ENCODE peak calls at places on chromosomes 1 and 21, in seven cellular contexts. One of them, this sample, is unnamed.

GRCh38 chr1:8674912-8675311 is 142.5 kb downstream of the RERE start:
- DNase-seq in H9: no peak
- DNase-seq in H1: no peak
- DNase-seq in IMR-90: peak
- DNase-seq in mesendoderm: no peak
- DNase-seq in neuronal stem cell: no peak
- DNase-seq in mesenchymal stem cell: no peak
- DNase-seq in this sample: no peak

GRCh38 chr21:46250146-46250725 is 21.7 kb upstream of the LSS start:
- DNase-seq in H9: no peak
- DNase-seq in H1: no peak
- DNase-seq in IMR-90: peak
- DNase-seq in mesendoderm: no peak
- DNase-seq in neuronal stem cell: no peak
- DNase-seq in mesenchymal stem cell: peak
- DNase-seq in this sample: no peak

GRCh38 chr1:208034135-208034534 is 123.2 kb upstream of the CD34 start:
- DNase-seq in H9: no peak
- DNase-seq in H1: no peak
- DNase-seq in IMR-90: no peak
- DNase-seq in mesendoderm: no peak
- DNase-seq in neuronal stem cell: no peak
- DNase-seq in mesenchymal stem cell: no peak
- DNase-seq in this sample: no peak

GRCh38 chr1:212213754-212214153 is 71.5 kb upstream of the PPP2R5A start:
- DNase-seq in H9: no peak
- DNase-seq in H1: no peak
- DNase-seq in IMR-90: no peak
- DNase-seq in mesendoderm: peak
- DNase-seq in neuronal stem cell: no peak
- DNase-seq in mesenchymal stem cell: no peak
- DNase-seq in this sample: no peak

GRCh38 chr1:10640079-10640578 is 156.3 kb downstream of the CASZ1 start:
- DNase-seq in H9: no peak
- DNase-seq in H1: no peak
- DNase-seq in IMR-90: no peak
- DNase-seq in mesendoderm: no peak
- DNase-seq in neuronal stem cell: no peak
- DNase-seq in mesenchymal stem cell: no peak
- DNase-seq in this sample: no peak

GRCh38 chr1:36148821-36149236 is 457 bp downstream of the TRAPPC3 start:
- DNase-seq in H9: no peak
- DNase-seq in H1: no peak
- DNase-seq in IMR-90: no peak
- DNase-seq in mesendoderm: no peak
- DNase-seq in neuronal stem cell: no peak
- DNase-seq in mesenchymal stem cell: no peak
- DNase-seq in this sample: peak

GRCh38 chr1:200971955-200972711 is 51.4 kb downstream of the KIF21B start:
- DNase-seq in H9: peak
- DNase-seq in H1: peak
- DNase-seq in IMR-90: peak
- DNase-seq in mesendoderm: peak
- DNase-seq in neuronal stem cell: peak
- DNase-seq in mesenchymal stem cell: peak
- DNase-seq in this sample: peak

GRCh38 chr21:31557421-31557955 is 102.0 kb upstream of the SOD1 start:
- DNase-seq in H9: peak
- DNase-seq in H1: no peak
- DNase-seq in IMR-90: no peak
- DNase-seq in mesendoderm: peak
- DNase-seq in neuronal stem cell: peak
- DNase-seq in mesenchymal stem cell: no peak
- DNase-seq in this sample: no peak

GRCh38 chr21:14916676-14917141 is 148.1 kb downstream of the NRIP1 start:
- DNase-seq in H9: no peak
- DNase-seq in H1: no peak
- DNase-seq in IMR-90: peak
- DNase-seq in mesendoderm: peak
- DNase-seq in neuronal stem cell: no peak
- DNase-seq in mesenchymal stem cell: peak
- DNase-seq in this sample: peak

GRCh38 chr1:153127296-153127695 is 14.0 kb upstream of the SPRR2F start:
- DNase-seq in H9: no peak
- DNase-seq in H1: no peak
- DNase-seq in IMR-90: no peak
- DNase-seq in mesendoderm: no peak
- DNase-seq in neuronal stem cell: no peak
- DNase-seq in mesenchymal stem cell: no peak
- DNase-seq in this sample: no peak

GRCh38 chr1:40785446-40785845 is 1.9 kb downstream of the KCNQ4 start:
- DNase-seq in H9: no peak
- DNase-seq in H1: no peak
- DNase-seq in IMR-90: no peak
- DNase-seq in mesendoderm: no peak
- DNase-seq in neuronal stem cell: no peak
- DNase-seq in mesenchymal stem cell: no peak
- DNase-seq in this sample: no peak

GRCh38 chr1:47186267-47187185 is 3.3 kb downstream of the PDZK1IP1 start:
- DNase-seq in H9: no peak
- DNase-seq in H1: no peak
- DNase-seq in IMR-90: no peak
- DNase-seq in mesendoderm: no peak
- DNase-seq in neuronal stem cell: no peak
- DNase-seq in mesenchymal stem cell: no peak
- DNase-seq in this sample: no peak

GRCh38 chr1:203342192-203342940 is 8.6 kb downstream of the FMOD start:
- DNase-seq in H9: peak
- DNase-seq in H1: no peak
- DNase-seq in IMR-90: peak
- DNase-seq in mesendoderm: peak
- DNase-seq in neuronal stem cell: peak
- DNase-seq in mesenchymal stem cell: peak
- DNase-seq in this sample: peak

GRCh38 chr1:235878082-235878781 is 11.5 kb upstream of the LYST start:
- DNase-seq in H9: no peak
- DNase-seq in H1: no peak
- DNase-seq in IMR-90: no peak
- DNase-seq in mesendoderm: no peak
- DNase-seq in neuronal stem cell: no peak
- DNase-seq in mesenchymal stem cell: no peak
- DNase-seq in this sample: no peak

GRCh38 chr1:217561446-217561845 is 69.4 kb downstream of the GPATCH2 start:
- DNase-seq in H9: no peak
- DNase-seq in H1: no peak
- DNase-seq in IMR-90: no peak
- DNase-seq in mesendoderm: no peak
- DNase-seq in neuronal stem cell: no peak
- DNase-seq in mesenchymal stem cell: no peak
- DNase-seq in this sample: no peak

GRCh38 chr1:99659755-99660210 is 13.9 kb downstream of the PALMD start:
- DNase-seq in H9: no peak
- DNase-seq in H1: no peak
- DNase-seq in IMR-90: peak
- DNase-seq in mesendoderm: peak
- DNase-seq in neuronal stem cell: no peak
- DNase-seq in mesenchymal stem cell: peak
- DNase-seq in this sample: peak

GRCh38 chr1:67441183-67441582 is 11.0 kb upstream of the SERBP1 start:
- DNase-seq in H9: no peak
- DNase-seq in H1: no peak
- DNase-seq in IMR-90: peak
- DNase-seq in mesendoderm: no peak
- DNase-seq in neuronal stem cell: no peak
- DNase-seq in mesenchymal stem cell: peak
- DNase-seq in this sample: no peak

GRCh38 chr1:169483500-169483966 is 2.2 kb downstream of the SLC19A2 start:
- DNase-seq in H9: no peak
- DNase-seq in H1: no peak
- DNase-seq in IMR-90: peak
- DNase-seq in mesendoderm: no peak
- DNase-seq in neuronal stem cell: no peak
- DNase-seq in mesenchymal stem cell: peak
- DNase-seq in this sample: peak

GRCh38 chr1:221718391-221719277 is 23.3 kb downstream of the DUSP10 start:
- DNase-seq in H9: no peak
- DNase-seq in H1: no peak
- DNase-seq in IMR-90: peak
- DNase-seq in mesendoderm: peak
- DNase-seq in neuronal stem cell: no peak
- DNase-seq in mesenchymal stem cell: peak
- DNase-seq in this sample: no peak

GRCh38 chr1:86861424-86861823 is 52.5 kb downstream of the SELENOF start:
- DNase-seq in H9: no peak
- DNase-seq in H1: no peak
- DNase-seq in IMR-90: no peak
- DNase-seq in mesendoderm: no peak
- DNase-seq in neuronal stem cell: no peak
- DNase-seq in mesenchymal stem cell: no peak
- DNase-seq in this sample: no peak
- H2BK5ac ChIP-seq in H9: no peak
- H2BK5ac ChIP-seq in H1: no peak
- H2BK5ac ChIP-seq in IMR-90: no peak
- H2BK5ac ChIP-seq in mesendoderm: no peak
- H2BK5ac ChIP-seq in neuronal stem cell: no peak
- H2BK5ac ChIP-seq in mesenchymal stem cell: no peak
- H2BK5ac ChIP-seq in this sample: no peak

GRCh38 chr21:37912616-37913015 is 3.6 kb downstream of the KCNJ6 start:
- DNase-seq in H9: no peak
- DNase-seq in H1: no peak
- DNase-seq in IMR-90: no peak
- DNase-seq in mesendoderm: no peak
- DNase-seq in neuronal stem cell: no peak
- DNase-seq in mesenchymal stem cell: peak
- DNase-seq in this sample: no peak
- H3K27ac ChIP-seq in H9: no peak
- H3K27ac ChIP-seq in H1: no peak
- H3K27ac ChIP-seq in IMR-90: no peak
- H3K27ac ChIP-seq in mesendoderm: no peak
- H3K27ac ChIP-seq in neuronal stem cell: no peak
- H3K27ac ChIP-seq in mesenchymal stem cell: no peak
- H3K27ac ChIP-seq in this sample: no peak

DNA sequence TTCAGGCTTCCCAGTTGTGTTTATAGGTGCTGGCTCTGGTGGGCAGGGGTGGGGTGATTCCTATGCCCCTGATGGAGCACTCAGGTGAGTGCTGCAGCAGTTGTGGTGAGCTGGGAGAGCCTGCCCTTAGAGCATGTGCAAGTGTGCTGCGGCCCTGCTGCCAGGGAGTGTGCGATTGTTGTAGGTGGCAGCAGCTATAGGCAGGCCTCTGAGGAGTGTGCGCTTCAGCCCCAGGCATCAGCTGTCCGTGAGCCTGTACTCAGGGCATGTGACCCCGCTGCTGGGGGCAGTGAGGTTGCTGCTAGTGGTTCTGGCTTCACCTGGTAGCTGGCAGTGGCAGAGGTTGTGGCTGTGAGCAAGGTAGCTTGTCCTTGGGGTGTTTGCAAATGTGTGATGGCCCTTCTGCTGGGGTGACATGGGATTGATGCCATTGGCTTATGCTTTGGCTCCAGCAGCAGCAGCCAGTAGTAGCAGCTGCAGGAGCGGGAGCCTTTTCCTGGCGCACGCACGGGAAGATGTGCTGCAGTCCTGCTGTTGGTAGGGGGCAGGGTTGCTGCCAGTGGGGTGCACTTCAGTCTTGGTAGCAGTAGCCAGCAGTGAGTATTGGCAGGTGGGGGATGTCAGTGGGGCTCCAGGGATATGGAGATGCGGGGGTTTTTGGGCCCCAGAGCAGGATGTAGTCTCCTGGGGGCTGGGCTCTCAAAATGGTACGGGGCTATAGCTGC is 37.7 kb downstream of the SYCP1 start:
- DNase-seq in H9: peak
- DNase-seq in H1: peak
- DNase-seq in IMR-90: no peak
- DNase-seq in mesendoderm: peak
- DNase-seq in neuronal stem cell: no peak
- DNase-seq in mesenchymal stem cell: no peak
- DNase-seq in this sample: no peak
- H3K9ac ChIP-seq in H9: no peak
- H3K9ac ChIP-seq in H1: no peak
- H3K9ac ChIP-seq in IMR-90: no peak
- H3K9ac ChIP-seq in mesendoderm: no peak
- H3K9ac ChIP-seq in neuronal stem cell: no peak
- H3K9ac ChIP-seq in mesenchymal stem cell: no peak
- H3K9ac ChIP-seq in this sample: no peak

GRCh38 chr1:29457496-29458368 is 221.4 kb downstream of the PTPRU start:
- DNase-seq in H9: no peak
- DNase-seq in H1: no peak
- DNase-seq in IMR-90: no peak
- DNase-seq in mesendoderm: no peak
- DNase-seq in neuronal stem cell: no peak
- DNase-seq in mesenchymal stem cell: no peak
- DNase-seq in this sample: no peak
- H2BK5ac ChIP-seq in H9: no peak
- H2BK5ac ChIP-seq in H1: no peak
- H2BK5ac ChIP-seq in IMR-90: no peak
- H2BK5ac ChIP-seq in mesendoderm: no peak
- H2BK5ac ChIP-seq in neuronal stem cell: no peak
- H2BK5ac ChIP-seq in mesenchymal stem cell: no peak
- H2BK5ac ChIP-seq in this sample: no peak

DNA sequence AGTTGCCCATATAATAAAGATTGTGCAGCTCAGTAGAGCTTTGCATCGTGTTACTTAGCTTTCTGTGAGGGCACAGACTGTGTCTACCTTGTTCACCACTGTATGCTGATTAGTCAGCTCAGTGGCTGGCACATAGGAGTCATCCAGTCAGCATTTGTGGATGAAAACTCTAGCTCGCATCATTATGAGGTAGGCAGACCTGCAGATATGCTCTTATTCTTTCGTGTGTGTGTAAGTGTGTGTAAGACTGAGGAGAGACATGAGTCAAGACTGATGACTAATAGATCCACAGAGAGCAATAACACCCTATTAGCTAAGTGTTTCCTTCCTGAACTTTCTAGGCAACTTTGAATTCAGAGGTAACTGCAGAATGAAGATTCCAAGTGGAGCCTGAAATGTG is 17.1 kb downstream of the TTF2 start:
- DNase-seq in H9: no peak
- DNase-seq in H1: no peak
- DNase-seq in IMR-90: peak
- DNase-seq in mesendoderm: no peak
- DNase-seq in neuronal stem cell: no peak
- DNase-seq in mesenchymal stem cell: peak
- DNase-seq in this sample: peak
- H3K27ac ChIP-seq in H9: no peak
- H3K27ac ChIP-seq in H1: no peak
- H3K27ac ChIP-seq in IMR-90: no peak
- H3K27ac ChIP-seq in mesendoderm: no peak
- H3K27ac ChIP-seq in neuronal stem cell: no peak
- H3K27ac ChIP-seq in mesenchymal stem cell: no peak
- H3K27ac ChIP-seq in this sample: no peak

DNA sequence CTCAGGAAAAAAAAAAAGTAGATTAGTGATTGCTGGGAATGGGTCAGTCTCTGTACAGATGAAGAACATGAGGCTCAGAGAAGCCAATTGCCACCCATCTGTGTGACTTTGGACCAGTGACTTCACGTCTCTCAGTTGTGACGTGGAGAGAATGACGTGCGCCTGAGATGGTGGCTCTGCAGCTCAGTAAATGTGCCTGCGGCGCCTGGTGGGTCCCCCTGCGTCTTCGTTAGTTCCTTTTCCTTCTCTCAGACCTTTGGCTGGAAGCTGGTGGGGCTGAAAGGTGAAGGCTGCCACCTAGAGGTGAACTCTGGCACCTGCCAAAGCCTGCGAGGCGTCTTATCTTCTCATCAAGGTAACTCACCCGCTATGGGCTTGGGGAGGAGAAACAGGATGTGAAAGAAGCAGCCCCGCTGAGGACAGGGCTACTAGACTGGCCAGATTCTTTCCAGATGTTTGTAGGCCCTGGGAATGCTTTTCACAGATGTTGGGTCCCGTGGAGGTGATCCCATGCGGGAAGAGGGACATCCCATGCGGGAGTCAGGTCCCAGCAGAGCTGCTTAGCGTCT is 8.7 kb upstream of the E2F2 start:
- DNase-seq in H9: peak
- DNase-seq in H1: peak
- DNase-seq in IMR-90: peak
- DNase-seq in mesendoderm: peak
- DNase-seq in neuronal stem cell: peak
- DNase-seq in mesenchymal stem cell: peak
- DNase-seq in this sample: peak
- H3K9ac ChIP-seq in H9: no peak
- H3K9ac ChIP-seq in H1: no peak
- H3K9ac ChIP-seq in IMR-90: peak
- H3K9ac ChIP-seq in mesendoderm: no peak
- H3K9ac ChIP-seq in neuronal stem cell: peak
- H3K9ac ChIP-seq in mesenchymal stem cell: peak
- H3K9ac ChIP-seq in this sample: no peak